ENCODE peak calls at places on chromosome 1, in four cellular contexts. One of them, this sample, is unnamed.

GRCh38 chr1:109924316-109924715 is 13.7 kb downstream of the CSF1 start:
- DNase-seq in heart right ventricle: no peak
- DNase-seq in CD8-positive, alpha-beta memory T cell: no peak
- DNase-seq in prostate gland: no peak
- DNase-seq in this sample: no peak

GRCh38 chr1:219567341-219567947 is 45.5 kb downstream of the ZC3H11B start:
- DNase-seq in heart right ventricle: no peak
- DNase-seq in CD8-positive, alpha-beta memory T cell: no peak
- DNase-seq in prostate gland: no peak
- DNase-seq in this sample: no peak

GRCh38 chr1:227449051-227449450 is 114.3 kb upstream of the ZNF678 start:
- DNase-seq in heart right ventricle: no peak
- DNase-seq in CD8-positive, alpha-beta memory T cell: no peak
- DNase-seq in prostate gland: no peak
- DNase-seq in this sample: peak

GRCh38 chr1:161749509-161750407 is at the start of gene DUSP12:
- DNase-seq in heart right ventricle: peak
- DNase-seq in CD8-positive, alpha-beta memory T cell: peak
- DNase-seq in prostate gland: peak
- DNase-seq in this sample: peak

GRCh38 chr1:9798236-9799130 is 25.3 kb downstream of the CLSTN1 start:
- DNase-seq in heart right ventricle: no peak
- DNase-seq in CD8-positive, alpha-beta memory T cell: no peak
- DNase-seq in prostate gland: no peak
- DNase-seq in this sample: peak

GRCh38 chr1:43801203-43801602 is 93.9 kb downstream of the ST3GAL3 start:
- DNase-seq in heart right ventricle: no peak
- DNase-seq in CD8-positive, alpha-beta memory T cell: no peak
- DNase-seq in prostate gland: no peak
- DNase-seq in this sample: no peak

GRCh38 chr1:174040387-174040786 is 18.2 kb upstream of the RC3H1 start:
- DNase-seq in heart right ventricle: no peak
- DNase-seq in CD8-positive, alpha-beta memory T cell: no peak
- DNase-seq in prostate gland: peak
- DNase-seq in this sample: no peak

GRCh38 chr1:152160553-152160952 is 1.5 kb upstream of the RPTN start:
- DNase-seq in heart right ventricle: no peak
- DNase-seq in CD8-positive, alpha-beta memory T cell: no peak
- DNase-seq in prostate gland: no peak
- DNase-seq in this sample: no peak

GRCh38 chr1:93447481-93448291 is at the start of gene FNBP1L:
- DNase-seq in heart right ventricle: peak
- DNase-seq in CD8-positive, alpha-beta memory T cell: peak
- DNase-seq in prostate gland: peak
- DNase-seq in this sample: peak

GRCh38 chr1:245797592-245798366 is 643.0 kb downstream of the KIF26B start:
- DNase-seq in heart right ventricle: no peak
- DNase-seq in CD8-positive, alpha-beta memory T cell: no peak
- DNase-seq in prostate gland: no peak
- DNase-seq in this sample: peak